ENCODE peak calls at places on chromosomes 6 and 20, in four cellular contexts. V is Kasumi-1, Z is GM12878, O is A549. H is an unnamed sample.

GRCh38 chr20:32968833-32969241 is 35.4 kb downstream of the SUN5 start:
- DNase-seq in Z (no peak), V (no peak), O (no peak), H (no peak)

GRCh38 chr6:159943101-159943632 is 25.7 kb upstream of the IGF2R start:
- DNase-seq in V (no peak), Z (no peak), O (no peak), H (peak; percentile 48)

GRCh38 chr6:18387061-18387721 is at the start of gene RNF144B:
- DNase-seq in O (peak; percentile 68), V (peak; percentile 83), Z (peak; percentile 13), H (peak; percentile 89)

GRCh38 chr20:45020236-45020886 is 54.0 kb downstream of the STK4 start:
- DNase-seq in O (no peak), V (no peak), Z (no peak), H (no peak)

GRCh38 chr6:48658910-48659309 is 547.9 kb upstream of the PTCHD4 start:
- DNase-seq in Z (no peak), V (no peak), O (no peak), H (peak; percentile 1)

GRCh38 chr6:19538086-19538485 is 299.1 kb upstream of the ID4 start:
- DNase-seq in O (no peak), Z (no peak), V (no peak), H (no peak)

GRCh38 chr20:33733654-33734576 is 2.1 kb downstream of the ZNF341 start:
- DNase-seq in O (peak; percentile 94), V (peak; percentile 14), Z (peak; percentile 37), H (peak; percentile 79)

GRCh38 chr6:149459761-149460160 is 25.1 kb downstream of the ZC3H12D start:
- DNase-seq in Z (no peak), V (no peak), O (no peak), H (peak; percentile 80)

GRCh38 chr6:5981274-5982026 is 25.3 kb downstream of the NRN1 start:
- DNase-seq in V (peak; percentile 36), Z (no peak), O (no peak), H (peak; percentile 49)

GRCh38 chr20:57618766-57619052 is 1.5 kb downstream of the ZBP1 start:
- DNase-seq in Z (no peak), V (no peak), O (no peak), H (no peak)

GRCh38 chr6:13920584-13920983 is 4.2 kb upstream of the RNF182 start:
- DNase-seq in O (no peak), V (no peak), Z (no peak), H (no peak)

GRCh38 chr6:9121551-9121950 is 686.2 kb upstream of the SLC35B3 start:
- DNase-seq in Z (no peak), V (no peak), O (no peak), H (peak; percentile 45)

GRCh38 chr6:74277749-74278148 is 581.7 kb downstream of the CD109 start:
- DNase-seq in Z (no peak), V (no peak), O (no peak), H (no peak)

GRCh38 chr6:170026272-170027110 is 264.4 kb downstream of the DLL1 start:
- DNase-seq in V (no peak), Z (no peak), O (no peak), H (no peak)

GRCh38 chr6:16063580-16063979 is 65.3 kb upstream of the MYLIP start:
- DNase-seq in V (no peak), Z (no peak), O (no peak), H (no peak)

GRCh38 chr20:62054451-62054953 is 11.2 kb downstream of the TAF4 start:
- DNase-seq in Z (no peak), O (no peak), V (no peak), H (no peak)

GRCh38 chr6:20313960-20314530 is 87.6 kb upstream of the E2F3 start:
- DNase-seq in Z (no peak), V (no peak), O (no peak), H (no peak)

GRCh38 chr6:36223706-36224105 is 27.2 kb downstream of the BRPF3 start:
- DNase-seq in V (no peak), Z (no peak), O (no peak), H (no peak)

GRCh38 chr6:126682440-126682839 is 342.5 kb downstream of the CENPW start:
- DNase-seq in V (no peak), Z (no peak), O (no peak), H (no peak)

H was measured in ELR.